ENCODE peak calls at places on chromosomes 12 and 14, in eight cellular contexts. P is neural progenitor cell, G is HFFc6, I is H9, X is ovary, R is cardiac fibroblast, N is stomach, U is brain microvascular endothelial cell. D is an unnamed sample.

GRCh38 chr14:105601360-105602242 is 75.2 kb downstream of the TMEM121 start:
- DNase-seq in P (no peak), G (no peak), I (no peak), X (no peak), R (no peak), N (no peak), U (no peak), D (no peak)

GRCh38 chr14:106679776-106680175 is 1153.4 kb downstream of the TMEM121 start:
- DNase-seq in P (no peak), G (no peak), I (no peak), X (no peak), R (no peak), N (no peak), U (no peak), D (no peak)

GRCh38 chr14:102819176-102819628 is 42.0 kb downstream of the TRAF3 start:
- DNase-seq in P (no peak), G (no peak), I (no peak), X (no peak), R (no peak), N (peak; percentile 49), U (no peak), D (no peak)

GRCh38 chr12:41850046-41850445 is 294.6 kb downstream of the GXYLT1 start:
- DNase-seq in P (no peak), G (no peak), I (no peak), X (no peak), R (no peak), N (no peak), U (no peak), D (no peak)

GRCh38 chr12:71046215-71046614 is 111.6 kb downstream of the TSPAN8 start:
- DNase-seq in P (no peak), G (no peak), I (no peak), X (no peak), R (peak; percentile 80), N (no peak), U (peak; percentile 38), D (peak; percentile 25)

GRCh38 chr14:29463727-29464370 is 463.8 kb downstream of the PRKD1 start:
- DNase-seq in P (peak; percentile 24), G (no peak), I (no peak), X (no peak), R (peak; percentile 57), N (no peak), U (no peak), D (no peak)

GRCh38 chr12:108784270-108784669 is 53.0 kb upstream of the CORO1C start:
- DNase-seq in P (peak; percentile 37), G (no peak), I (no peak), X (no peak), R (no peak), N (no peak), U (no peak), D (no peak)

GRCh38 chr12:59977779-59978178 is 381.9 kb downstream of the SLC16A7 start:
- DNase-seq in P (no peak), G (no peak), I (no peak), X (no peak), R (no peak), N (no peak), U (no peak), D (no peak)

GRCh38 chr12:124497658-124498057 is 69.8 kb downstream of the NCOR2 start:
- DNase-seq in P (no peak), G (peak; percentile 89), I (no peak), X (no peak), R (peak; percentile 96), N (no peak), U (peak; percentile 92), D (no peak)

GRCh38 chr12:64470507-64470906 is 18.6 kb downstream of the TBK1 start:
- DNase-seq in P (no peak), G (no peak), I (no peak), X (no peak), R (no peak), N (no peak), U (no peak), D (no peak)

GRCh38 chr14:74257078-74257987 is 18.1 kb downstream of the VSX2 start:
- DNase-seq in P (peak; percentile 80), G (no peak), I (peak; percentile 72), X (peak; percentile 67), R (peak; percentile 23), N (peak; percentile 44), U (no peak), D (no peak)

GRCh38 chr14:55339770-55340169 is 68.5 kb downstream of the FBXO34 start:
- DNase-seq in P (no peak), G (no peak), I (no peak), X (no peak), R (peak; percentile 10), N (no peak), U (no peak), D (no peak)

GRCh38 chr12:121580959-121581680 is at the start of gene KDM2B:
- DNase-seq in P (peak; percentile 62), G (peak; percentile 31), I (peak; percentile 65), X (peak; percentile 42), R (peak; percentile 68), N (peak; percentile 44), U (peak; percentile 40), D (no peak)

GRCh38 chr14:33810308-33810707 is 140.6 kb downstream of the EGLN3 start:
- DNase-seq in P (no peak), G (no peak), I (no peak), X (no peak), R (no peak), N (no peak), U (no peak), D (no peak)

GRCh38 chr14:74571901-74572828 is 39.9 kb downstream of the LTBP2 start:
- DNase-seq in P (no peak), G (peak; percentile 100), I (no peak), X (peak; percentile 51), R (peak; percentile 100), N (no peak), U (peak; percentile 98), D (peak; percentile 96)

GRCh38 chr14:87002831-87003230 is 990.2 kb downstream of the GALC start:
- DNase-seq in P (no peak), G (no peak), I (no peak), X (no peak), R (no peak), N (no peak), U (no peak), D (no peak)
- TF ChIP-seq CTCF in P (peak; percentile 27), G (no peak), I (no peak), X (no peak), R (no peak), N (no peak), U (no peak), D (peak; percentile 18)

GRCh38 chr14:104252256-104253215 is 114.1 kb downstream of the KIF26A start:
- DNase-seq in P (no peak), G (no peak), I (peak; percentile 28), X (peak; percentile 17), R (no peak), N (peak; percentile 29), U (no peak), D (no peak)
- TF ChIP-seq CTCF in P (peak; percentile 7), G (no peak), I (no peak), X (no peak), R (no peak), N (no peak), U (no peak), D (no peak)

GRCh38 chr12:1034243-1034642 is 43.2 kb downstream of the ERC1 start:
- DNase-seq in P (no peak), G (no peak), I (no peak), X (no peak), R (no peak), N (no peak), U (no peak), D (no peak)

GRCh38 chr12:1030779-1031178 is 39.8 kb downstream of the ERC1 start:
- DNase-seq in P (no peak), G (no peak), I (no peak), X (no peak), R (no peak), N (no peak), U (no peak), D (no peak)

DNA sequence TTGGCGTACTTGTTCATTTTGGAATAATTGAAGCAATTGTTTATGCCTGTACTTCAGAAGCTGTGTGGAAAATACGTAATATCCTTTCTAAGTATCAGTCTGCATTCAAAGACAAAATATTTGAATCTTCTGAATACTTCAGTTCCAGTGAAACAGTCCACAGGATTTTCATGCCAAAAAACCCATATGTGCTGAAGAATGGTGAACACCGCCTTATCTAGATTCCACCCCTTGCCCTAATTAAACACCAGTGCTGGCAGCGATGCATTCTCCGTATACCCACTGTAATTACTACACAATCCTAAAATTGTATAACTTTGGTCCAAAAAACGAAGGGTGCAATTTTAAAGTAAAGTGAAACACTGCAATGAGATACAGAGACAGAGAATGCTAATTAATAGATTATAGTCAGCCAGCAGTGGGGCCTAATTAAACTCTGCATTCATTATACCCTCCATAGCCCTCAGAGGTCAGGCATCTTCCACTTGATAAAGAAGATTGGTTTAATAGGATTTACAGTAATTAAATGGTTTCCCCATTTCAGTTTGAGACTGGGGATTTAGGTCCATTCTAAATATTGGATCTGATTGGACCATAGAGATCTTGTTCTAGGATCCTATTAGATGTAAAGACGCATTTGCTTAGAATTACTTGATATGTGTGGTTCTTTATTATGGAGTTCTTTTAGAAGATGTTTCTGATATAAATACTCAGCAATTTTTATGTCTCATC is 43.9 kb downstream of the ERC1 start:
- DNase-seq in P (no peak), G (no peak), I (no peak), X (no peak), R (no peak), N (no peak), U (no peak), D (no peak)
- TF ChIP-seq CTCF in P (no peak), G (no peak), I (no peak), X (no peak), R (no peak), N (no peak), U (no peak), D (no peak)

GRCh38 chr14:88935083-88935482 is 110.6 kb downstream of the TTC8 start:
- DNase-seq in P (no peak), G (no peak), I (no peak), X (no peak), R (no peak), N (no peak), U (no peak), D (no peak)

GRCh38 chr14:88934231-88934898 is 109.9 kb downstream of the TTC8 start:
- DNase-seq in P (no peak), G (peak; percentile 25), I (no peak), X (no peak), R (peak; percentile 29), N (no peak), U (peak; percentile 18), D (no peak)

GRCh38 chr14:88933203-88933602 is 108.8 kb downstream of the TTC8 start:
- DNase-seq in P (no peak), G (no peak), I (no peak), X (no peak), R (no peak), N (no peak), U (no peak), D (peak; percentile 8)

DNA sequence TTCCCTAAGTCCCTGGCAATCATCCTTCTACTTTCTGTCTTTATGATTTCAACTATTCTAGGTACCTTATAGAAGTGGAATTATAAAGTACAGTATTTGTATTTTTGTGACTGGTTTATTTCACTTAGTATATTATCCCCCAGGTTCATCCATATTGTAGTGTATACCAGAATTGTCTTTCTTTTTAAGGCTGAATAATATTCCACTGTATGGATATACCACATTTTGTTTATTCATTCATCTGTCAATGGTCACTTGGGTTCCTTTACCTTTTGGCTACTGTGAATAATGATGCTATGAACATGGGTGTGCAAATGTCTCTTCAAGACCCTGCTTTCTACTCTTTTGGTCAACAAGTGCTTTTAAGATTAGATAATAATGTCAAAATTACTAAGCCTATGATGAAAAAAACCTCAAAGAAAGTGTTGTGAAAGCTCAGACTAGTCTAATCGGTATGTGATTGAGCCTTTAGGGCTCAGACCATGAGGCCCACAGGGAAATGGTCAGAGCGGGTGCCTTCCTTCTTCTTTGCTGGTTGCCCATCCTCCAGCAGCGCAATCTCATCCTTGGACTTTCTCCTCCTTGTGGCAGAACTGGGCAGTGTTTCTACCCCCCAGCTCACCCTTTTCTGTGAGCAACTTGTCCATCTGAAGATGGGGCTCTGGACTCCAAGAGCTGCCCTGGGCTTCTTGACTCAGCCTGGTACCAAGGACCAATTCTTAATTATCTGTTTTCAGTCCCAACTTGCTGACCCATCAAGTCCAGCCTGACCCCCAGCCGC is 105.4 kb downstream of the TTC8 start:
- DNase-seq in P (no peak), G (no peak), I (peak; percentile 36), X (no peak), R (peak; percentile 9), N (no peak), U (no peak), D (no peak)
- TF ChIP-seq CTCF in P (peak; percentile 15), G (peak; percentile 55), I (peak; percentile 58), X (no peak), R (peak; percentile 39), N (no peak), U (peak; percentile 49), D (no peak)

D was measured in AG09319.